ENCODE peak calls at places on chromosomes 7 and 10, in five cellular contexts. One of them, this sample, is unnamed.

GRCh38 chr7:38951213-38951612 is 26.5 kb upstream of the POU6F2 start:
- DNase-seq in CD8-positive, alpha-beta T cell: no peak
- DNase-seq in ovary: no peak
- DNase-seq in gastrocnemius medialis: no peak
- DNase-seq in SJSA1: no peak
- DNase-seq in this sample: no peak

GRCh38 chr7:28646371-28647075 is 234.2 kb downstream of the CREB5 start:
- DNase-seq in CD8-positive, alpha-beta T cell: no peak
- DNase-seq in ovary: no peak
- DNase-seq in gastrocnemius medialis: no peak
- DNase-seq in SJSA1: no peak
- DNase-seq in this sample: no peak

GRCh38 chr7:116766881-116767280 is 94.9 kb downstream of the MET start:
- DNase-seq in CD8-positive, alpha-beta T cell: no peak
- DNase-seq in ovary: no peak
- DNase-seq in gastrocnemius medialis: no peak
- DNase-seq in SJSA1: no peak
- DNase-seq in this sample: no peak

GRCh38 chr10:20005638-20006037 is 189.4 kb downstream of the PLXDC2 start:
- DNase-seq in CD8-positive, alpha-beta T cell: no peak
- DNase-seq in ovary: no peak
- DNase-seq in gastrocnemius medialis: no peak
- DNase-seq in SJSA1: no peak
- DNase-seq in this sample: no peak

GRCh38 chr7:15801565-15801964 is 115.1 kb upstream of the MEOX2 start:
- DNase-seq in CD8-positive, alpha-beta T cell: no peak
- DNase-seq in ovary: peak; percentile 22
- DNase-seq in gastrocnemius medialis: peak; percentile 18
- DNase-seq in SJSA1: no peak
- DNase-seq in this sample: no peak

GRCh38 chr10:104209575-104210198 is 22.5 kb downstream of the CFAP43 start:
- DNase-seq in CD8-positive, alpha-beta T cell: peak; percentile 10
- DNase-seq in ovary: peak; percentile 50
- DNase-seq in gastrocnemius medialis: no peak
- DNase-seq in SJSA1: no peak
- DNase-seq in this sample: no peak

GRCh38 chr7:151849008-151849878 is 27.7 kb downstream of the PRKAG2 start:
- DNase-seq in CD8-positive, alpha-beta T cell: no peak
- DNase-seq in ovary: no peak
- DNase-seq in gastrocnemius medialis: no peak
- DNase-seq in SJSA1: no peak
- DNase-seq in this sample: no peak

GRCh38 chr7:117110480-117111315 is 157.4 kb downstream of the ST7 start:
- DNase-seq in CD8-positive, alpha-beta T cell: no peak
- DNase-seq in ovary: no peak
- DNase-seq in gastrocnemius medialis: peak; percentile 24
- DNase-seq in SJSA1: no peak
- DNase-seq in this sample: no peak

GRCh38 chr7:80581472-80581871 is 57.0 kb upstream of the CD36 start:
- DNase-seq in CD8-positive, alpha-beta T cell: no peak
- DNase-seq in ovary: no peak
- DNase-seq in gastrocnemius medialis: peak; percentile 77
- DNase-seq in SJSA1: no peak
- DNase-seq in this sample: no peak

GRCh38 chr7:94179466-94179865 is 175.3 kb upstream of the BET1 start:
- DNase-seq in CD8-positive, alpha-beta T cell: no peak
- DNase-seq in ovary: no peak
- DNase-seq in gastrocnemius medialis: no peak
- DNase-seq in SJSA1: no peak
- DNase-seq in this sample: no peak

GRCh38 chr7:54615-55014 is 137.8 kb upstream of the FAM20C start:
- DNase-seq in CD8-positive, alpha-beta T cell: no peak
- DNase-seq in ovary: peak; percentile 2
- DNase-seq in gastrocnemius medialis: no peak
- DNase-seq in SJSA1: no peak
- DNase-seq in this sample: no peak

GRCh38 chr10:69009360-69009759 is 20.8 kb downstream of the KIFBP start:
- DNase-seq in CD8-positive, alpha-beta T cell: no peak
- DNase-seq in ovary: no peak
- DNase-seq in gastrocnemius medialis: no peak
- DNase-seq in SJSA1: no peak
- DNase-seq in this sample: no peak

GRCh38 chr7:1192171-1192676 is 32.2 kb upstream of the ZFAND2A start:
- DNase-seq in CD8-positive, alpha-beta T cell: no peak
- DNase-seq in ovary: no peak
- DNase-seq in gastrocnemius medialis: no peak
- DNase-seq in SJSA1: no peak
- DNase-seq in this sample: no peak

GRCh38 chr10:22252801-22253577 is 35.2 kb upstream of the EBLN1 start:
- DNase-seq in CD8-positive, alpha-beta T cell: peak; percentile 21
- DNase-seq in ovary: peak; percentile 44
- DNase-seq in gastrocnemius medialis: no peak
- DNase-seq in SJSA1: no peak
- DNase-seq in this sample: no peak

GRCh38 chr7:73446716-73447115 is 13.1 kb downstream of the FZD9 start:
- DNase-seq in CD8-positive, alpha-beta T cell: no peak
- DNase-seq in ovary: no peak
- DNase-seq in gastrocnemius medialis: no peak
- DNase-seq in SJSA1: no peak
- DNase-seq in this sample: no peak

GRCh38 chr10:102581401-102581800 is 62.9 kb upstream of the TRIM8 start:
- DNase-seq in CD8-positive, alpha-beta T cell: no peak
- DNase-seq in ovary: no peak
- DNase-seq in gastrocnemius medialis: no peak
- DNase-seq in SJSA1: no peak
- DNase-seq in this sample: no peak

GRCh38 chr7:87599336-87599735 is 1.3 kb downstream of the ABCB1 start:
- DNase-seq in CD8-positive, alpha-beta T cell: peak; percentile 32
- DNase-seq in ovary: no peak
- DNase-seq in gastrocnemius medialis: no peak
- DNase-seq in SJSA1: no peak
- DNase-seq in this sample: no peak
- H3K4me3 ChIP-seq in CD8-positive, alpha-beta T cell: peak overlapping the region; percentile 83
- H3K4me3 ChIP-seq in ovary: no peak overlapping the region
- H3K4me3 ChIP-seq in gastrocnemius medialis: no peak overlapping the region
- H3K4me3 ChIP-seq in SJSA1: no peak overlapping the region
- H3K4me3 ChIP-seq in this sample: peak overlapping the region; percentile 70

GRCh38 chr10:71748671-71749191 is 24.6 kb downstream of the VSIR start:
- DNase-seq in CD8-positive, alpha-beta T cell: peak; percentile 60
- DNase-seq in ovary: peak; percentile 85
- DNase-seq in gastrocnemius medialis: peak; percentile 64
- DNase-seq in SJSA1: no peak
- DNase-seq in this sample: no peak

GRCh38 chr10:71751515-71752224 is 21.6 kb downstream of the VSIR start:
- DNase-seq in CD8-positive, alpha-beta T cell: no peak
- DNase-seq in ovary: no peak
- DNase-seq in gastrocnemius medialis: no peak
- DNase-seq in SJSA1: no peak
- DNase-seq in this sample: no peak

GRCh38 chr10:71749396-71749795 is 23.9 kb downstream of the VSIR start:
- DNase-seq in CD8-positive, alpha-beta T cell: no peak
- DNase-seq in ovary: no peak
- DNase-seq in gastrocnemius medialis: no peak
- DNase-seq in SJSA1: no peak
- DNase-seq in this sample: no peak

GRCh38 chr10:71750986-71751385 is 22.3 kb downstream of the VSIR start:
- DNase-seq in CD8-positive, alpha-beta T cell: no peak
- DNase-seq in ovary: no peak
- DNase-seq in gastrocnemius medialis: no peak
- DNase-seq in SJSA1: no peak
- DNase-seq in this sample: no peak

DNA sequence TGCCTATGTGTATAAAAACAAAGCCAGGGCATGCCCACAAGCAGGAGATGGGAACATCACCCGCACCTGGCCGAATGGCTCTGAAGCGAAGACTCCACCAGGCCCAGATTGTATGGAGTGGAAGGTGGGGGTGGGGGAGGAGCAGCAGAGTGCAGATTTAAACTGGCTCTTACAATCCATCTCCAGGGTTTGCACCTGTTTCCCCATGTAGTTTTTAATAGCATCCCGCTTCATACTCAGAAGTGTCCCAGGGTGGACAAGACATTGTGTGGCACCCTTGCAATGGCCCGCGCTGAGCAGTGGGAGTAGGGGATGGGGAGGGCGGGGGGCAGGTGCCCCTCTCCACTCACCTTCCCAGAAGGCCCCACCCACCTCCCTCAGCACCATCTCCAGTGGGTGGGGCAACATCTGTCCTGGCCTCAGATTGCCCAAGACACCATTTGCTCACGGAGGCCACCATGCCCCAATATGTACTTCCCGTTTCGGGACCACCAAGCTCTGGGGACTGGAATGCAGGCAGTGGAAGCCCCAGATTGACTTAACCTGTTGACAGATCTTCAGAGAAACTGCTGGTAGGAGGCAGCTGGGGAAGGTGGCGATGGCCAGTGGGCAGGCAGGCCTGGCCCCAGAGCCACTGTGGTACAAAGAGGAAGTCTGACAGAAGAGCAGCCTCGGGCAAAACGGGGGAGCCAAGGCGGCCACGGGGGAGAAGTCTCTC is 23.0 kb downstream of the VSIR start:
- DNase-seq in CD8-positive, alpha-beta T cell: no peak
- DNase-seq in ovary: no peak
- DNase-seq in gastrocnemius medialis: no peak
- DNase-seq in SJSA1: no peak
- DNase-seq in this sample: no peak
- H3K4me1 ChIP-seq in CD8-positive, alpha-beta T cell: peaks cover 100% of the 10 kb centered on the region
- H3K4me1 ChIP-seq in ovary: peaks cover 28% of the 10 kb centered on the region
- H3K4me1 ChIP-seq in gastrocnemius medialis: peaks cover 60% of the 10 kb centered on the region
- H3K4me1 ChIP-seq in SJSA1: peaks cover 11% of the 10 kb centered on the region
- H3K4me1 ChIP-seq in this sample: peaks cover 21% of the 10 kb centered on the region

GRCh38 chr7:142805350-142806020 is 34.7 kb downstream of the PRSS2 start:
- DNase-seq in CD8-positive, alpha-beta T cell: no peak
- DNase-seq in ovary: no peak
- DNase-seq in gastrocnemius medialis: no peak
- DNase-seq in SJSA1: no peak
- DNase-seq in this sample: no peak

GRCh38 chr7:142804715-142805114 is 33.9 kb downstream of the PRSS2 start:
- DNase-seq in CD8-positive, alpha-beta T cell: no peak
- DNase-seq in ovary: no peak
- DNase-seq in gastrocnemius medialis: no peak
- DNase-seq in SJSA1: no peak
- DNase-seq in this sample: no peak

GRCh38 chr7:142802301-142802700 is 31.5 kb downstream of the PRSS2 start:
- DNase-seq in CD8-positive, alpha-beta T cell: no peak
- DNase-seq in ovary: no peak
- DNase-seq in gastrocnemius medialis: no peak
- DNase-seq in SJSA1: no peak
- DNase-seq in this sample: no peak

GRCh38 chr7:142806021-142806353 is 35.2 kb downstream of the PRSS2 start:
- DNase-seq in CD8-positive, alpha-beta T cell: no peak
- DNase-seq in ovary: no peak
- DNase-seq in gastrocnemius medialis: no peak
- DNase-seq in SJSA1: no peak
- DNase-seq in this sample: no peak

GRCh38 chr7:142803901-142804300 is 33.1 kb downstream of the PRSS2 start:
- DNase-seq in CD8-positive, alpha-beta T cell: no peak
- DNase-seq in ovary: no peak
- DNase-seq in gastrocnemius medialis: no peak
- DNase-seq in SJSA1: no peak
- DNase-seq in this sample: no peak
- H3K4me3 ChIP-seq in CD8-positive, alpha-beta T cell: peak overlapping the region; percentile 9
- H3K4me3 ChIP-seq in ovary: no peak overlapping the region
- H3K4me3 ChIP-seq in gastrocnemius medialis: no peak overlapping the region
- H3K4me3 ChIP-seq in SJSA1: no peak overlapping the region
- H3K4me3 ChIP-seq in this sample: no peak overlapping the region

GRCh38 chr7:156607332-156608175 is 33.0 kb upstream of the RNF32 start:
- DNase-seq in CD8-positive, alpha-beta T cell: no peak
- DNase-seq in ovary: no peak
- DNase-seq in gastrocnemius medialis: no peak
- DNase-seq in SJSA1: no peak
- DNase-seq in this sample: no peak
- H3K4me1 ChIP-seq in CD8-positive, alpha-beta T cell: peaks cover 10% of the 10 kb centered on the region
- H3K4me1 ChIP-seq in ovary: peaks cover 1% of the 10 kb centered on the region
- H3K4me1 ChIP-seq in gastrocnemius medialis: no peaks in the 10 kb centered on the region
- H3K4me1 ChIP-seq in SJSA1: peaks cover 3% of the 10 kb centered on the region
- H3K4me1 ChIP-seq in this sample: no peaks in the 10 kb centered on the region

DNA sequence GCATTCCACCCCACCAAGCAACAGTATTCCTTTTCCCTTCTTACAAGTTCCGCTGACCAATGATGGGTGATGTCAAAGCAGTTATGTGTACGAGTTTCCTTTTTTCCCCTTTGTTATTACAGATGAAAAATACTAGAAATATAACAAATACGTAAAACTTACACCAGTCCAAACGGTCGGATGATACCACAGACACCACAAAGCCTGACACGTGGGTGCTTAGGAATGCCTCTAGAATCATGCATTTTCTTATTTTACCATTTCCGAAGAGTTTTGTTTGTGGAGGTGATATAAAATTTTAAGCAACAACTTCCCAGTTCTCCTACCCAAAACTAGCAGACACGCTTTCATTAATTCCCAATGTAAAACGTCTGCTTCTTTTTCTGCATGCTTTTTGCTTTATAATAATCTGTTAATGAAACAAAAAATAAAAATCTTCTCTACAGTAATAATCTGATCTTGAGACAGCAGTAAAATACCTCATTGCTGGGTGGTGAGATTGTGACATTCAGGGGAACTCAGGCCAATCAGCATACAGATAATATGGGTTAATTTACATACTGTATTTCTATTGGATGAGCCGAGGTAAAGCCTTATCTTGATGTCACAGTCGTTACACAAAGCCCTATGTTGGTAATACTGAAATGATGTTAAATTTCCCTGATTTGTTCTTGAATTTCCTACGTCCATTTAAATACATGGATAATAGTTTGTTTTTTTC is 811 bp upstream of the GPR85 start:
- DNase-seq in CD8-positive, alpha-beta T cell: no peak
- DNase-seq in ovary: no peak
- DNase-seq in gastrocnemius medialis: no peak
- DNase-seq in SJSA1: peak; percentile 73
- DNase-seq in this sample: no peak
- H3K4me3 ChIP-seq in CD8-positive, alpha-beta T cell: no peak overlapping the region
- H3K4me3 ChIP-seq in ovary: peak overlapping the region; percentile 41
- H3K4me3 ChIP-seq in gastrocnemius medialis: peak overlapping the region; percentile 40
- H3K4me3 ChIP-seq in SJSA1: peak overlapping the region; percentile 57
- H3K4me3 ChIP-seq in this sample: peak overlapping the region; percentile 81

GRCh38 chr7:100019908-100020307 is 4.5 kb downstream of the ZKSCAN1 start:
- DNase-seq in CD8-positive, alpha-beta T cell: no peak
- DNase-seq in ovary: no peak
- DNase-seq in gastrocnemius medialis: no peak
- DNase-seq in SJSA1: no peak
- DNase-seq in this sample: no peak
- H3K4me1 ChIP-seq in CD8-positive, alpha-beta T cell: peaks cover 22% of the 10 kb centered on the region
- H3K4me1 ChIP-seq in ovary: peaks cover 10% of the 10 kb centered on the region
- H3K4me1 ChIP-seq in gastrocnemius medialis: peaks cover 25% of the 10 kb centered on the region
- H3K4me1 ChIP-seq in SJSA1: peaks cover 20% of the 10 kb centered on the region
- H3K4me1 ChIP-seq in this sample: peaks cover 47% of the 10 kb centered on the region

GRCh38 chr10:947051-947450 is 15.5 kb upstream of the LARP4B start:
- DNase-seq in CD8-positive, alpha-beta T cell: no peak
- DNase-seq in ovary: no peak
- DNase-seq in gastrocnemius medialis: no peak
- DNase-seq in SJSA1: no peak
- DNase-seq in this sample: no peak

GRCh38 chr10:943334-944033 is 12.0 kb upstream of the LARP4B start:
- DNase-seq in CD8-positive, alpha-beta T cell: no peak
- DNase-seq in ovary: no peak
- DNase-seq in gastrocnemius medialis: no peak
- DNase-seq in SJSA1: no peak
- DNase-seq in this sample: no peak

GRCh38 chr10:947881-948280 is 16.4 kb upstream of the LARP4B start:
- DNase-seq in CD8-positive, alpha-beta T cell: no peak
- DNase-seq in ovary: no peak
- DNase-seq in gastrocnemius medialis: no peak
- DNase-seq in SJSA1: no peak
- DNase-seq in this sample: no peak

GRCh38 chr10:945778-946177 is 14.3 kb upstream of the LARP4B start:
- DNase-seq in CD8-positive, alpha-beta T cell: no peak
- DNase-seq in ovary: no peak
- DNase-seq in gastrocnemius medialis: no peak
- DNase-seq in SJSA1: no peak
- DNase-seq in this sample: no peak

GRCh38 chr10:944034-944831 is 12.7 kb upstream of the LARP4B start:
- DNase-seq in CD8-positive, alpha-beta T cell: no peak
- DNase-seq in ovary: peak; percentile 25
- DNase-seq in gastrocnemius medialis: peak; percentile 59
- DNase-seq in SJSA1: no peak
- DNase-seq in this sample: no peak
- H3K4me3 ChIP-seq in CD8-positive, alpha-beta T cell: no peak overlapping the region
- H3K4me3 ChIP-seq in ovary: no peak overlapping the region
- H3K4me3 ChIP-seq in gastrocnemius medialis: no peak overlapping the region
- H3K4me3 ChIP-seq in SJSA1: no peak overlapping the region
- H3K4me3 ChIP-seq in this sample: peak overlapping the region; percentile 25

This sample was measured in thoracic aorta.